ENCODE peak calls at places on chromosomes 5 and 9, in nine cellular contexts. H is AG04449, N is cardiac fibroblast, Q is fibroblast of villous mesenchyme, V is fibroblast of lung, F is heart left ventricle, U is NB4, Y is AG09309, D is colonic mucosa. J is an unnamed sample.

GRCh38 chr9:35635730-35636129 is 15.0 kb downstream of the SIT1 start:
- DNase-seq in H (no peak), N (no peak), Q (no peak), V (no peak), F (no peak), U (no peak), Y (no peak), D (no peak), J (no peak)

GRCh38 chr5:58999804-59000595 is 417.1 kb downstream of the RAB3C start:
- DNase-seq in H (no peak), N (no peak), Q (no peak), V (no peak), F (no peak), U (peak), Y (no peak), D (no peak), J (no peak)

GRCh38 chr9:16414451-16414850 is 456.0 kb downstream of the BNC2 start:
- DNase-seq in H (no peak), N (peak), Q (no peak), V (peak), F (no peak), U (no peak), Y (no peak), D (no peak), J (no peak)

GRCh38 chr9:38160613-38161215 is 91.7 kb upstream of the SHB start:
- DNase-seq in H (no peak), N (peak), Q (peak), V (peak), F (peak), U (peak), Y (no peak), D (peak), J (no peak)

GRCh38 chr9:18747590-18747989 is 273.6 kb downstream of the ADAMTSL1 start:
- DNase-seq in H (no peak), N (no peak), Q (no peak), V (peak), F (no peak), U (no peak), Y (no peak), D (peak), J (no peak)

GRCh38 chr9:15927131-15927530 is 374.3 kb downstream of the CCDC171 start:
- DNase-seq in H (no peak), N (peak), Q (no peak), V (peak), F (no peak), U (no peak), Y (no peak), D (no peak), J (peak)

GRCh38 chr9:86557063-86557766 is 203.0 kb upstream of the TUT7 start:
- DNase-seq in H (peak), N (peak), Q (peak), V (peak), F (no peak), U (peak), Y (peak), D (no peak), J (no peak)

GRCh38 chr9:129483467-129484324 is 137.2 kb downstream of the C9orf50 start:
- DNase-seq in H (no peak), N (peak), Q (peak), V (peak), F (peak), U (peak), Y (peak), D (peak), J (no peak)

GRCh38 chr5:176529116-176529823 is 7.9 kb downstream of the RNF44 start:
- DNase-seq in H (no peak), N (no peak), Q (no peak), V (no peak), F (no peak), U (no peak), Y (no peak), D (no peak), J (no peak)

GRCh38 chr5:51389582-51390463 is 6.6 kb downstream of the ISL1 start:
- DNase-seq in H (no peak), N (no peak), Q (no peak), V (no peak), F (no peak), U (no peak), Y (no peak), D (no peak), J (no peak)

GRCh38 chr9:12961276-12961809 is 186.5 kb downstream of the LURAP1L start:
- DNase-seq in H (no peak), N (peak), Q (no peak), V (peak), F (no peak), U (no peak), Y (no peak), D (no peak), J (no peak)

GRCh38 chr5:43469671-43470396 is 13.8 kb downstream of the TMEM267 start:
- DNase-seq in H (no peak), N (no peak), Q (no peak), V (no peak), F (no peak), U (no peak), Y (no peak), D (no peak), J (no peak)

GRCh38 chr5:34858798-34859197 is 19.8 kb downstream of the TTC23L start:
- DNase-seq in H (no peak), N (peak), Q (peak), V (peak), F (no peak), U (no peak), Y (no peak), D (no peak), J (no peak)

GRCh38 chr9:35862328-35862727 is 7.9 kb downstream of the OR13J1 start:
- DNase-seq in H (no peak), N (no peak), Q (no peak), V (no peak), F (no peak), U (no peak), Y (no peak), D (no peak), J (no peak)

GRCh38 chr5:176792584-176793342 is 17.6 kb upstream of the UNC5A start:
- DNase-seq in H (no peak), N (no peak), Q (no peak), V (no peak), F (no peak), U (no peak), Y (no peak), D (no peak), J (no peak)

GRCh38 chr5:89303033-89303480 is 420.1 kb upstream of the MEF2C start:
- DNase-seq in H (no peak), N (no peak), Q (no peak), V (no peak), F (no peak), U (peak), Y (no peak), D (no peak), J (no peak)

GRCh38 chr5:112735702-112736101 is 2.0 kb upstream of the APC start:
- DNase-seq in H (peak), N (peak), Q (peak), V (peak), F (no peak), U (no peak), Y (no peak), D (no peak), J (no peak)

GRCh38 chr5:104347119-104347708 is 784.6 kb upstream of the NUDT12 start:
- DNase-seq in H (no peak), N (peak), Q (peak), V (peak), F (no peak), U (peak), Y (no peak), D (no peak), J (peak)

GRCh38 chr5:107474724-107475489 is 195.8 kb downstream of the EFNA5 start:
- DNase-seq in H (no peak), N (peak), Q (peak), V (no peak), F (no peak), U (no peak), Y (no peak), D (no peak), J (no peak)

GRCh38 chr5:160479926-160480325 is 58.3 kb downstream of the PTTG1 start:
- DNase-seq in H (no peak), N (peak), Q (no peak), V (peak), F (no peak), U (no peak), Y (peak), D (no peak), J (no peak)

GRCh38 chr5:22521521-22521920 is 331.6 kb downstream of the CDH12 start:
- DNase-seq in H (no peak), N (no peak), Q (no peak), V (peak), F (no peak), U (peak), Y (no peak), D (no peak), J (no peak)

GRCh38 chr5:139700711-139701693 is 52.9 kb downstream of the CXXC5 start:
- DNase-seq in H (no peak), N (no peak), Q (no peak), V (no peak), F (no peak), U (peak), Y (no peak), D (peak), J (no peak)

GRCh38 chr9:121821326-121821725 is 169.9 kb downstream of the DAB2IP start:
- DNase-seq in H (no peak), N (no peak), Q (no peak), V (no peak), F (no peak), U (no peak), Y (no peak), D (no peak), J (no peak)

GRCh38 chr5:102523541-102524175 is 24.9 kb upstream of the SLCO6A1 start:
- DNase-seq in H (no peak), N (no peak), Q (no peak), V (no peak), F (no peak), U (no peak), Y (no peak), D (no peak), J (no peak)

GRCh38 chr9:77142366-77142765 is 35.0 kb upstream of the VPS13A start:
- DNase-seq in H (no peak), N (no peak), Q (no peak), V (no peak), F (no peak), U (no peak), Y (no peak), D (no peak), J (no peak)

GRCh38 chr9:76181020-76181641 is 213.1 kb downstream of the RFK start:
- DNase-seq in H (peak), N (peak), Q (peak), V (peak), F (no peak), U (no peak), Y (peak), D (no peak), J (peak)

GRCh38 chr9:136690104-136690840 is 3.0 kb upstream of the AGPAT2 start:
- DNase-seq in H (no peak), N (no peak), Q (no peak), V (no peak), F (peak), U (no peak), Y (no peak), D (no peak), J (no peak)

GRCh38 chr9:136693135-136693489 is 5.9 kb upstream of the AGPAT2 start:
- DNase-seq in H (no peak), N (no peak), Q (no peak), V (no peak), F (no peak), U (no peak), Y (no peak), D (no peak), J (no peak)

GRCh38 chr9:136692190-136693134 is 5.2 kb upstream of the AGPAT2 start:
- DNase-seq in H (no peak), N (no peak), Q (no peak), V (no peak), F (no peak), U (no peak), Y (no peak), D (no peak), J (no peak)

GRCh38 chr9:136690841-136691261 is 3.6 kb upstream of the AGPAT2 start:
- DNase-seq in H (no peak), N (peak), Q (peak), V (no peak), F (peak), U (no peak), Y (no peak), D (no peak), J (no peak)

DNA sequence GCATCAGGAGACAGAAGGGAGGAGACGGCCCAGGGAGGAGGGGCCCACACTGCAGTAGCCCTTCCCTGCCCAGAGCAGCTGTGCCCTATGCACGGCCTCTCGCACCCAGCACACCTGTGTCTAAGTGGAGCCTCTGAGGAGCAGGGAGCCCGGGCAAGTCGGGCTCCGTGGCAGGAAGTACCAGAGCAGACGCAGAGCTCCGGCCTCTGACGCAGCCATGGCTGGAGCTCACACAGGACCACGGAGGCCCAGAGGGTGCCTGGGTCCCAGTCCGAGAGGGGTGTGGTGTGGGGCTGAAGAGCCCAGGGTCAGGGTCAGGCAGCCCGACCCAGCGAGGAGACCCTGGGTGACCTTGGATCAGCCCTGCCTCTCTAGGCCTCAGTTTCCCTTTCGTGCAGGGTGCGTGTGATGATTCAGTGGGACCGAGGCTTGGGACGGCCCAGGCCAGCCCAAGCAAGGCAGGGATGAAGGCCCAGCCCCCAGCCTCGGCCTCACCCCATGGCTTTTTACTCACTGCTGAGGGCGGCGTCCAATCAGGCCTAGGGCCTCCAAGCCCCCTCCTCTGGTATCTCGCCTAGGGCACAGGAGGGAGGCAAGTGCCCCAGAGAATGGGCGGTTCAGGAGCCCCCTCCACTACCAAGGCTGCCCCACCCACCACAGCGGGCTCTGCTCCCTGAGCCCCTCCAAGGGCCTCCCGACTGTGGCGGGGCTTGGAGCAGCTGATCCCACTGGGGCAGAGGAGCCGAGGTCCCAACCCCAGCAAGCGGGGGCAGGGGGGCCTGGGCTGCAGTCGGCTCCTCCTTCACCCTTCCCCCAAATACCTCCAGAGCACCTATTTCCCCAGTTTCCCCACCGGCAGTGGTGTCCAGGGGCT is 4.3 kb upstream of the AGPAT2 start:
- DNase-seq in H (no peak), N (no peak), Q (no peak), V (no peak), F (no peak), U (no peak), Y (no peak), D (no peak), J (no peak)
- TF ChIP-seq CTCF in H (no peak), N (no peak), Q (no peak), V (no peak), F (no peak), U (no peak), Y (no peak), D (no peak), J (no peak)

GRCh38 chr5:73592546-73592945 is 27.0 kb downstream of the UTP15 start:
- DNase-seq in H (no peak), N (peak), Q (no peak), V (no peak), F (no peak), U (no peak), Y (no peak), D (no peak), J (no peak)
- H3K4me3 ChIP-seq in H (no peak), N (no peak), Q (no peak), V (no peak), F (no peak), U (no peak), Y (no peak), D (no peak), J (no peak)

GRCh38 chr5:124744170-124744911 is 2.1 kb downstream of the ZNF608 start:
- DNase-seq in H (no peak), N (peak), Q (peak), V (peak), F (peak), U (no peak), Y (no peak), D (peak), J (no peak)

GRCh38 chr5:124746916-124747769 is 704 bp upstream of the ZNF608 start:
- DNase-seq in H (no peak), N (peak), Q (peak), V (peak), F (peak), U (no peak), Y (no peak), D (peak), J (peak)

GRCh38 chr5:124747770-124748686 is 1.6 kb upstream of the ZNF608 start:
- DNase-seq in H (no peak), N (no peak), Q (peak), V (peak), F (no peak), U (peak), Y (no peak), D (no peak), J (no peak)

GRCh38 chr5:124745367-124746251 is 830 bp downstream of the ZNF608 start:
- DNase-seq in H (no peak), N (peak), Q (peak), V (peak), F (no peak), U (peak), Y (no peak), D (no peak), J (no peak)

GRCh38 chr5:124746252-124746915 is at the start of gene ZNF608:
- DNase-seq in H (no peak), N (peak), Q (peak), V (peak), F (no peak), U (no peak), Y (no peak), D (peak), J (no peak)
- TF ChIP-seq CTCF in H (no peak), N (no peak), Q (no peak), V (no peak), F (no peak), U (no peak), Y (no peak), D (no peak), J (no peak)

GRCh38 chr9:131290039-131290766 is 680 bp downstream of the PLPP7 start:
- DNase-seq in H (no peak), N (peak), Q (no peak), V (no peak), F (no peak), U (no peak), Y (no peak), D (no peak), J (no peak)

GRCh38 chr9:131290767-131291370 is 1.3 kb downstream of the PLPP7 start:
- DNase-seq in H (no peak), N (no peak), Q (no peak), V (no peak), F (no peak), U (no peak), Y (no peak), D (no peak), J (no peak)

GRCh38 chr9:131288217-131288616 is 1.3 kb upstream of the PLPP7 start:
- DNase-seq in H (no peak), N (no peak), Q (no peak), V (no peak), F (no peak), U (peak), Y (no peak), D (no peak), J (no peak)

GRCh38 chr9:131287366-131287765 is 2.2 kb upstream of the PLPP7 start:
- DNase-seq in H (no peak), N (no peak), Q (no peak), V (no peak), F (no peak), U (no peak), Y (no peak), D (no peak), J (no peak)

DNA sequence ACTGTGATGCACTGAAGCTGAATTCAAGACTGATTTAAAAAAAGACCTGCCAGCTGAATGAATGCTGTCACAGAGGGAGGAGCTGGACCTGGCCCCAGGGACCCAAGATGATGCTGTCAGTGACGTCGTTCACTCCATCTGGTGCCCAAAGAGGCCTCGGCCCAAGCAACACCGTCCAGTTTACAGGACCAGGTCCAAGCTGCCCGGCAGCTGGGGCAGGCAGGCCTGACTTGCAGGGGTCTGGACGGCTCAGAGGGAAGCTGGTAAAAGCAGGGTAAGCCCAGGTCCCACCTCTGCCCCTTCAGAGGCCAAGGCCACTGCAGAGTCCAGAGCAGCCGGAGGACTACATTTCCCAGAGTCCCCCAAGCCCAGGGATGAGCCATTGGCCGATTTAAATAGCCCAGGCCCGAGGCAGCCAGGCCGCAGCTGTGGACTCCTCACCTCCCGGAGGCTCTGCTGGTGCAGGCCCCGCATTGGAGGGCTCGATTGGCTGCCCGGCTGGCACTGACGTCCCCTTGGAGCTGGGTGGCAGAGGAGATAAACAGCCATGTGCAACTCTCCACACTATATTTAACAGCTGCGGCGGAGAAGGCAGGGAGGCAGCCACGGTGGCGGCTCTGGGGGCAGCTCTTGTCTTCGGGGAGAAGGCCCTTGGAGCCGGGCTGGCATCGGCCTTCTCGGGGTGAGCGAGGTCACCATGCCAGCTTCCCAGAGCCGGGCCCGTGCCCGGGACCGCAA is at the start of gene PLPP7:
- DNase-seq in H (no peak), N (peak), Q (peak), V (peak), F (peak), U (no peak), Y (peak), D (no peak), J (no peak)
- H3K4me3 ChIP-seq in H (peak), N (peak), Q (peak), V (peak), F (peak), U (no peak), Y (peak), D (peak), J (peak)

GRCh38 chr9:131475111-131475955 is 27.4 kb upstream of the POMT1 start:
- DNase-seq in H (no peak), N (no peak), Q (no peak), V (no peak), F (peak), U (no peak), Y (no peak), D (no peak), J (no peak)

GRCh38 chr9:131476777-131477345 is 25.9 kb upstream of the POMT1 start:
- DNase-seq in H (no peak), N (no peak), Q (no peak), V (no peak), F (peak), U (no peak), Y (no peak), D (no peak), J (no peak)

GRCh38 chr9:131477367-131477766 is 25.4 kb upstream of the POMT1 start:
- DNase-seq in H (no peak), N (no peak), Q (no peak), V (no peak), F (no peak), U (no peak), Y (no peak), D (no peak), J (no peak)

GRCh38 chr9:131474711-131475110 is 28.0 kb upstream of the POMT1 start:
- DNase-seq in H (no peak), N (no peak), Q (no peak), V (no peak), F (no peak), U (no peak), Y (no peak), D (no peak), J (no peak)

GRCh38 chr9:131475956-131476776 is 26.6 kb upstream of the POMT1 start:
- DNase-seq in H (no peak), N (no peak), Q (no peak), V (no peak), F (no peak), U (no peak), Y (no peak), D (no peak), J (no peak)
- TF ChIP-seq CTCF in H (peak), N (peak), Q (peak), V (peak), F (peak), U (peak), Y (peak), D (no peak), J (peak)

GRCh38 chr5:28726815-28727214 is 1688.4 kb upstream of the CDH9 start:
- DNase-seq in H (no peak), N (no peak), Q (no peak), V (no peak), F (no peak), U (no peak), Y (no peak), D (no peak), J (no peak)
- H3K4me3 ChIP-seq in H (no peak), N (no peak), Q (no peak), V (no peak), F (no peak), U (no peak), Y (no peak), D (no peak), J (no peak)

GRCh38 chr5:16934123-16934522 is 2.0 kb downstream of the MYO10 start:
- DNase-seq in H (no peak), N (peak), Q (peak), V (peak), F (no peak), U (peak), Y (peak), D (peak), J (no peak)
- TF ChIP-seq CTCF in H (peak), N (peak), Q (peak), V (peak), F (peak), U (peak), Y (peak), D (peak), J (peak)